ENCODE peak calls at places on chromosomes 3 and 15, in eight cellular contexts. C is fibroblast of lung, I is HCT116, D is neuronal stem cell, Y is endothelial cell of umbilical vein, R is GM23248, M is H9, S is neural progenitor cell. Z is an unnamed sample. For H3K9me3, the result is how much of the 10 kb centered on the place peaks cover.

GRCh38 chr3:114499986-114500385 is 206.2 kb downstream of the TIGIT start:
- DNase-seq in C (peak), I (no peak), D (no peak), Y (no peak), R (no peak), M (no peak), S (no peak), Z (no peak)

GRCh38 chr15:74835312-74835823 is 7.6 kb downstream of the ULK3 start:
- DNase-seq in C (peak), I (peak), D (no peak), Y (peak), R (peak), M (peak), S (peak), Z (peak)

GRCh38 chr3:20488101-20488500 is 302.1 kb upstream of the SGO1 start:
- DNase-seq in C (no peak), I (no peak), D (no peak), Y (no peak), R (no peak), M (no peak), S (no peak), Z (no peak)

GRCh38 chr3:195094211-195094921 is 176.6 kb downstream of the XXYLT1 start:
- DNase-seq in C (no peak), I (no peak), D (no peak), Y (no peak), R (no peak), M (no peak), S (no peak), Z (no peak)

GRCh38 chr15:62218841-62219240 is 53.8 kb upstream of the C2CD4B start:
- DNase-seq in C (no peak), I (no peak), D (no peak), Y (no peak), R (no peak), M (no peak), S (no peak), Z (no peak)

GRCh38 chr15:42285042-42285441 is 11.8 kb upstream of the TMEM87A start:
- DNase-seq in C (no peak), I (no peak), D (no peak), Y (no peak), R (peak), M (no peak), S (no peak), Z (no peak)

GRCh38 chr15:58147151-58147550 is 9.0 kb downstream of the AQP9 start:
- DNase-seq in C (peak), I (no peak), D (no peak), Y (no peak), R (no peak), M (no peak), S (no peak), Z (no peak)

GRCh38 chr3:172100482-172100881 is 61.1 kb downstream of the FNDC3B start:
- DNase-seq in C (no peak), I (no peak), D (no peak), Y (no peak), R (no peak), M (no peak), S (no peak), Z (no peak)

GRCh38 chr3:136464502-136464901 is 214.4 kb downstream of the PCCB start:
- DNase-seq in C (peak), I (no peak), D (no peak), Y (no peak), R (peak), M (no peak), S (no peak), Z (no peak)

GRCh38 chr15:66004618-66005262 is 135.4 kb downstream of the RAB11A start:
- DNase-seq in C (peak), I (no peak), D (peak), Y (peak), R (peak), M (no peak), S (peak), Z (no peak)
- H3K9me3 ChIP-seq in C (under half), I (under half), D (under half), Y (under half), R (under half), M (under half), S (under half), Z (under half)

DNA sequence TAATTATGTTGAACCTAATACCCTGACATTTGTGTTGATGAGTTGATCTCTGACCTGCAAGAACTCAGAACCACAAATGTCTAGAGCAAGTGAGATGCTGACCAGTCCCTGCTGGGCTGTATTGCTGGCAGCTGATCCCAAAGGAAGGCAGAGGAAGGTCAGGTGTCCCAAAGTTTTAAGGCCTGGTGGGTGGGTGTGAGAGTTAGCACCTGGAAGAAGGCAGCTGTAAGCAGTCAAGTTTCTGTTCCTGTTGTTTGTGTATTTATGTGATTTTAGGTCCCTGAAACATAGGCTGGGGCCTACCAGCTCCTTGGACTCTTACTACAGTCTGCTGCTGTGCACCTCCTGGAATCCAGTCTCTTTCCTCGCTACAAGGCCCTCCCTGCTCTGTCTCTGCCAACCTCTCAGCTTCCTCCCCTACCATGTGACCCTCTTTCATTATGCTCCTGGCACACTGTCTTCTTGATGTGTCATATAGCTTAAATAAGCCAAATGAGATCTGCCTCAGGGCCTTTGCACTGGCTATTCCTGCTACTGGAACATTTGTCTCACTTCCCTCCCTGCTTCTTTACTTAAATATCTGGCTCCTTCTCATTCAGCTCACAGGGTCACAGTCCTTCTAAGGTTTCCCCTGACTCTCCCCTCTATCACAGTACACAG is 31.0 kb upstream of the ATOSA start:
- DNase-seq in C (no peak), I (no peak), D (no peak), Y (no peak), R (no peak), M (peak), S (no peak), Z (no peak)
- H3K9ac ChIP-seq in C (no peak), I (no peak), D (no peak), Y (no peak), R (no peak), M (no peak), S (no peak), Z (no peak)

GRCh38 chr15:35697549-35698299 is 151.8 kb upstream of the DPH6 start:
- DNase-seq in C (peak), I (no peak), D (peak), Y (peak), R (peak), M (no peak), S (peak), Z (no peak)
- H3K27ac ChIP-seq in C (peak), I (no peak), D (no peak), Y (peak), R (no peak), M (peak), S (no peak), Z (no peak)

GRCh38 chr15:27249046-27249722 is 278.2 kb downstream of the GABRG3 start:
- DNase-seq in C (no peak), I (no peak), D (no peak), Y (no peak), R (no peak), M (no peak), S (no peak), Z (no peak)
- H3K9me3 ChIP-seq in C (under half), I (under half), D (under half), Y (under half), R (under half), M (under half), S (under half), Z (under half)

GRCh38 chr15:96347181-96348111 is 16.9 kb downstream of the NR2F2 start:
- DNase-seq in C (peak), I (no peak), D (no peak), Y (peak), R (no peak), M (peak), S (peak), Z (peak)

GRCh38 chr15:96344706-96345559 is 14.4 kb downstream of the NR2F2 start:
- DNase-seq in C (no peak), I (no peak), D (no peak), Y (peak), R (no peak), M (peak), S (peak), Z (peak)

GRCh38 chr15:96346409-96346808 is 15.9 kb downstream of the NR2F2 start:
- DNase-seq in C (peak), I (no peak), D (no peak), Y (peak), R (no peak), M (no peak), S (no peak), Z (no peak)

GRCh38 chr15:96344120-96344705 is 13.7 kb downstream of the NR2F2 start:
- DNase-seq in C (no peak), I (no peak), D (no peak), Y (peak), R (no peak), M (no peak), S (peak), Z (peak)

DNA sequence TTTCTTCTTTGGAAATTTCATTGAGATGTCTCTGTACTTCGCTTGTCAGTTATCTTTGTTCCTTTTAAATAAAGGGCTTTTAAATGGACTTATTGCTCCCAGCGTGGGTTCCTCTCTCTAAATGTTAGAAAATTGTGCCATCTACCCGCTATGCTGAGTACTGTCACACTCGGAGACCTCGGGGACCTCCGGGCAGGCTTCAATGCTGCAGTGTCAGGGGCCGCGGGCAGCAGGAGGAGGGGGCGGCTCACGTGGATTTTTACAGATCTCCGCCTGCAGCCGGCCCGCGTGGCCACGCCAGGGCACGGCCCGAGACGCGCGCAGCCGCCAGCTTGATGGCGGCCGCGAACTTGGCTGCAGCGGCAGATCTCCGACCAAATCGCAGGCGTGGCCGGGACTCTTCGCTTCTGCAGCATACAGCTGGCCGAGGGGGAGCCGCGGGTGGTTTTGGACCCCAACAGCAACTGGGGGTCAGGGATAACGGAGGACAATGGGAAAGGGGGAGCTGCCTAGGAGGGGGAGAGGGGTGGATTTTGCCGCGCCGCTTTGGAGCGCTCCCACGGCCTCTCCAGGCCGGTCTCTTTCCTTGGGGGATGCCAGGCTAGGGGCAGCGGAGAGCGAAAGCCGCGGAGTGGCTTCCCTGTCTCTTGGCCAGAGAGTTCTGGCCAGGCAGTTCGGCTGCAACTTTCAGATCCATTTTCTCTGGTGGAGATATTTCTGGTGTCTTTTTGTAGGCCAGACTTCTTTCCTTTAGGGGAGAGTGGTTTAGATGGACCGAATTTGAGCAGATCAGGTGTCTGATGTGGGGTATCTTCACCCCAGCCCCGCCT is 15.3 kb downstream of the NR2F2 start:
- DNase-seq in C (peak), I (no peak), D (no peak), Y (peak), R (peak), M (peak), S (peak), Z (peak)
- H3K9ac ChIP-seq in C (peak), I (no peak), D (peak), Y (peak), R (peak), M (no peak), S (no peak), Z (no peak)

GRCh38 chr15:67061811-67062348 is 3.5 kb upstream of the SMAD3 start:
- DNase-seq in C (no peak), I (no peak), D (no peak), Y (no peak), R (no peak), M (no peak), S (no peak), Z (peak)
- H3K27ac ChIP-seq in C (no peak), I (no peak), D (no peak), Y (no peak), R (no peak), M (no peak), S (no peak), Z (peak)

Z was measured in colonic mucosa.